ENCODE peak calls at places on chromosomes 3 and 15, in nine cellular contexts. Q is HFF-Myc; Z is mesothelial cell of epicardium; V is B cell; M is omental fat pad; Y is CD8-positive, alpha-beta T cell; A is fibroblast of lung; C is WTC11; F is progenitor cell of endocrine pancreas. J is an unnamed sample.

GRCh38 chr15:48370460-48370859 is 39.2 kb downstream of the DUT start:
- DNase-seq in Q (no peak), Z (no peak), V (no peak), M (no peak), Y (no peak), A (peak), C (no peak), F (no peak), J (no peak)

GRCh38 chr15:77870195-77871065 is 207.1 kb downstream of the TBC1D2B start:
- DNase-seq in Q (no peak), Z (peak), V (no peak), M (peak), Y (no peak), A (peak), C (peak), F (peak), J (peak)

GRCh38 chr3:105401691-105402149 is 35.0 kb downstream of the ALCAM start:
- DNase-seq in Q (no peak), Z (no peak), V (no peak), M (no peak), Y (no peak), A (peak), C (no peak), F (no peak), J (no peak)

GRCh38 chr15:42108189-42108588 is 13.8 kb upstream of the PLA2G4D start:
- DNase-seq in Q (no peak), Z (no peak), V (no peak), M (no peak), Y (no peak), A (no peak), C (no peak), F (no peak), J (no peak)

GRCh38 chr3:138323971-138324370 is 5.7 kb downstream of the NME9 start:
- DNase-seq in Q (no peak), Z (no peak), V (no peak), M (no peak), Y (no peak), A (peak), C (no peak), F (no peak), J (no peak)

GRCh38 chr3:100184960-100185566 is 70.8 kb upstream of the FILIP1L start:
- DNase-seq in Q (no peak), Z (no peak), V (no peak), M (no peak), Y (no peak), A (no peak), C (no peak), F (no peak), J (no peak)

GRCh38 chr3:149920119-149920518 is 50.6 kb downstream of the PFN2 start:
- DNase-seq in Q (no peak), Z (no peak), V (no peak), M (no peak), Y (no peak), A (no peak), C (no peak), F (no peak), J (no peak)

GRCh38 chr15:31069360-31070000 is 32.0 kb downstream of the TRPM1 start:
- DNase-seq in Q (peak), Z (no peak), V (no peak), M (no peak), Y (no peak), A (no peak), C (no peak), F (no peak), J (no peak)

GRCh38 chr3:42755681-42756578 is 17.1 kb downstream of the CCDC13 start:
- DNase-seq in Q (no peak), Z (peak), V (no peak), M (no peak), Y (no peak), A (peak), C (peak), F (no peak), J (peak)

GRCh38 chr3:181630873-181631272 is 80.9 kb upstream of the SOX2 start:
- DNase-seq in Q (no peak), Z (no peak), V (no peak), M (no peak), Y (no peak), A (peak), C (no peak), F (no peak), J (no peak)

GRCh38 chr3:37991823-37992222 is 1.2 kb downstream of the VILL start:
- DNase-seq in Q (no peak), Z (no peak), V (no peak), M (no peak), Y (no peak), A (no peak), C (no peak), F (no peak), J (no peak)

GRCh38 chr15:89198196-89198595 is 23.2 kb downstream of the RLBP1 start:
- DNase-seq in Q (no peak), Z (no peak), V (no peak), M (no peak), Y (no peak), A (no peak), C (no peak), F (no peak), J (no peak)

GRCh38 chr3:22296641-22297040 is 545.6 kb upstream of the ZNF385D start:
- DNase-seq in Q (peak), Z (no peak), V (no peak), M (no peak), Y (no peak), A (peak), C (no peak), F (no peak), J (no peak)

GRCh38 chr3:102124301-102125158 is 275.2 kb downstream of the NFKBIZ start:
- DNase-seq in Q (no peak), Z (no peak), V (no peak), M (no peak), Y (no peak), A (peak), C (no peak), F (no peak), J (no peak)

GRCh38 chr3:50211930-50212329 is 6.9 kb downstream of the SLC38A3 start:
- DNase-seq in Q (no peak), Z (no peak), V (no peak), M (no peak), Y (no peak), A (peak), C (no peak), F (no peak), J (no peak)

GRCh38 chr3:170809021-170809974 is 60.7 kb downstream of the RPL22L1 start:
- DNase-seq in Q (peak), Z (no peak), V (no peak), M (no peak), Y (no peak), A (peak), C (peak), F (peak), J (peak)

GRCh38 chr3:40120816-40121215 is 188.7 kb upstream of the EIF1B start:
- DNase-seq in Q (no peak), Z (no peak), V (no peak), M (no peak), Y (no peak), A (peak), C (no peak), F (no peak), J (peak)

GRCh38 chr3:184505053-184505452 is 56.5 kb upstream of the EPHB3 start:
- DNase-seq in Q (peak), Z (no peak), V (no peak), M (no peak), Y (no peak), A (no peak), C (no peak), F (no peak), J (no peak)

GRCh38 chr3:118760611-118761606 is 273.7 kb downstream of the IGSF11 start:
- DNase-seq in Q (no peak), Z (no peak), V (no peak), M (no peak), Y (no peak), A (peak), C (peak), F (no peak), J (peak)

GRCh38 chr3:24688446-24689148 is 193.9 kb upstream of the THRB start:
- DNase-seq in Q (no peak), Z (no peak), V (no peak), M (no peak), Y (no peak), A (peak), C (peak), F (no peak), J (no peak)

GRCh38 chr3:114176890-114177289 is 2.0 kb downstream of the DRD3 start:
- DNase-seq in Q (no peak), Z (no peak), V (no peak), M (no peak), Y (no peak), A (no peak), C (no peak), F (no peak), J (no peak)

GRCh38 chr15:72005483-72005882 is 112.5 kb downstream of the MYO9A start:
- DNase-seq in Q (no peak), Z (no peak), V (no peak), M (no peak), Y (no peak), A (no peak), C (no peak), F (no peak), J (no peak)

GRCh38 chr15:99467338-99467720 is 98.5 kb upstream of the MEF2A start:
- DNase-seq in Q (no peak), Z (peak), V (no peak), M (no peak), Y (no peak), A (no peak), C (no peak), F (no peak), J (no peak)

GRCh38 chr3:170383567-170383966 is 26.1 kb downstream of the SKIL start:
- DNase-seq in Q (no peak), Z (no peak), V (no peak), M (no peak), Y (no peak), A (peak), C (no peak), F (no peak), J (no peak)

GRCh38 chr3:126659915-126660886 is 5.3 kb upstream of the TXNRD3 start:
- DNase-seq in Q (no peak), Z (no peak), V (no peak), M (no peak), Y (no peak), A (no peak), C (peak), F (no peak), J (no peak)

GRCh38 chr15:33066584-33066983 is 127.9 kb downstream of the FMN1 start:
- DNase-seq in Q (no peak), Z (no peak), V (no peak), M (no peak), Y (no peak), A (no peak), C (no peak), F (no peak), J (no peak)

GRCh38 chr3:78867409-78868372 is 900.1 kb downstream of the ROBO1 start:
- DNase-seq in Q (no peak), Z (no peak), V (no peak), M (no peak), Y (no peak), A (peak), C (no peak), F (no peak), J (no peak)

GRCh38 chr3:107543666-107544065 is 20.9 kb downstream of the BBX start:
- DNase-seq in Q (no peak), Z (no peak), V (no peak), M (no peak), Y (no peak), A (peak), C (no peak), F (no peak), J (no peak)

GRCh38 chr3:9970020-9970652 is 16.5 kb downstream of the EMC3 start:
- DNase-seq in Q (no peak), Z (no peak), V (no peak), M (no peak), Y (no peak), A (peak), C (no peak), F (no peak), J (no peak)

GRCh38 chr3:112775011-112775742 is 71.5 kb downstream of the CD200R1L start:
- DNase-seq in Q (no peak), Z (no peak), V (no peak), M (no peak), Y (no peak), A (peak), C (no peak), F (no peak), J (no peak)

GRCh38 chr15:61132211-61132610 is 96.9 kb downstream of the RORA start:
- DNase-seq in Q (no peak), Z (no peak), V (no peak), M (no peak), Y (no peak), A (no peak), C (no peak), F (no peak), J (no peak)

GRCh38 chr3:53104762-53105161 is 25.5 kb downstream of the RFT1 start:
- DNase-seq in Q (no peak), Z (no peak), V (no peak), M (no peak), Y (no peak), A (peak), C (no peak), F (no peak), J (no peak)

GRCh38 chr15:73344051-73344450 is 24.7 kb downstream of the HCN4 start:
- DNase-seq in Q (no peak), Z (no peak), V (no peak), M (no peak), Y (no peak), A (peak), C (no peak), F (no peak), J (no peak)

GRCh38 chr15:100873029-100873677 is 6.5 kb upstream of the ALDH1A3 start:
- DNase-seq in Q (peak), Z (peak), V (peak), M (peak), Y (no peak), A (peak), C (peak), F (peak), J (peak)

GRCh38 chr3:78148986-78149717 is 1109.3 kb downstream of the ROBO2 start:
- DNase-seq in Q (no peak), Z (no peak), V (no peak), M (no peak), Y (no peak), A (peak), C (no peak), F (no peak), J (no peak)

GRCh38 chr3:38707730-38708129 is 58.2 kb upstream of the SCN5A start:
- DNase-seq in Q (no peak), Z (no peak), V (no peak), M (no peak), Y (no peak), A (no peak), C (peak), F (no peak), J (no peak)

GRCh38 chr3:143135150-143135549 is 15.6 kb downstream of the CHST2 start:
- DNase-seq in Q (peak), Z (no peak), V (no peak), M (no peak), Y (no peak), A (peak), C (no peak), F (no peak), J (no peak)
- TF ChIP-seq CTCF in Q (no peak), Z (no peak), V (no peak), M (no peak), Y (no peak), A (no peak), C (no peak), F (no peak), J (no peak)

DNA sequence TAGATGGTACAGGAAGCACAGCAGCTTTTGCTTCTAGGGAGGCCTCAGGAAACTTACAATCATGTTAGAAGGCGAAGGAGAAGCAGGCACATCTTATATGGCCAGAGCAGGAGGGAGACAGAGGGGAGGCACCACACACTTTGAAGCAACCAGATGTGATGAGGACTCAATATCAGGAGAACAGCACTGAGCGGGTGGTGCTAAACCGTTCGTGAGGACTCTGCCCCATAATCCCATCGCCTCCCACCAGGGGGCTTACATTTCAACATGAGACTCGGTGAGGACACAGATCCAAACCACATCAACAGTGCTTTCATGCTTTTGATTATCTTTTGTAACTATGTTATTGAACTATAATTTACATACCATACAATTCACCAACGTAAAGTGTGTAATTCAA is 7.6 kb upstream of the TMEM44 start:
- DNase-seq in Q (no peak), Z (no peak), V (no peak), M (no peak), Y (peak), A (peak), C (peak), F (no peak), J (peak)
- TF ChIP-seq CTCF in Q (peak), Z (no peak), V (peak), M (no peak), Y (peak), A (peak), C (no peak), F (peak), J (peak)

GRCh38 chr3:81198766-81199165 is 562.7 kb downstream of the GBE1 start:
- DNase-seq in Q (no peak), Z (no peak), V (no peak), M (no peak), Y (no peak), A (no peak), C (no peak), F (no peak), J (no peak)
- TF ChIP-seq CTCF in Q (no peak), Z (no peak), V (no peak), M (no peak), Y (no peak), A (no peak), C (no peak), F (no peak), J (no peak)

DNA sequence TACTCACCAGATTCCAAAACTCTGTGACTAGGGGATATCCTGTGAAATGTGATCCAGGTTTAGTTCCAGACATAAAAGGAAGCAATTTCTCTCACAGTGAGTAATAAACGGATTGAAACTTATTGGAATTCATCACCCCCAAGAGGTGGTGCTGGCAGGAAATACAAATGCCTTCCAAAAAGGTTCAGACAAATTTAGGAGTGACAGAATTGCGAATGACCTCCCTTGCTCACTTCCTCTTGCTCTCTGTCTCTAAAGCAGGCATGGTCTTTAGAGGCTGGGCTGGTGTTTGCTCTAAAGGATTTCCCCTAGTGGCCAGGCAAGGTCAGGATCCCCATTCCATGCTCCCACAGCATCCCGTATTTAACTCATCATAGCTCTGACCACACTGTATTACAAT is 449.4 kb upstream of the PPP2R3A start:
- DNase-seq in Q (peak), Z (no peak), V (no peak), M (no peak), Y (no peak), A (peak), C (peak), F (no peak), J (peak)
- TF ChIP-seq CTCF in Q (peak), Z (no peak), V (no peak), M (no peak), Y (no peak), A (peak), C (no peak), F (peak), J (peak)

GRCh38 chr15:65081270-65081669 is 4.7 kb downstream of the KBTBD13 start:
- DNase-seq in Q (no peak), Z (no peak), V (no peak), M (no peak), Y (no peak), A (no peak), C (no peak), F (no peak), J (no peak)

GRCh38 chr15:65076486-65077290 is at the start of gene KBTBD13:
- DNase-seq in Q (no peak), Z (no peak), V (no peak), M (no peak), Y (no peak), A (no peak), C (no peak), F (no peak), J (no peak)

GRCh38 chr15:65077291-65077980 is 890 bp downstream of the KBTBD13 start:
- DNase-seq in Q (no peak), Z (no peak), V (no peak), M (no peak), Y (no peak), A (no peak), C (no peak), F (no peak), J (no peak)

GRCh38 chr15:65079580-65079979 is 3.0 kb downstream of the KBTBD13 start:
- DNase-seq in Q (no peak), Z (no peak), V (no peak), M (no peak), Y (no peak), A (no peak), C (no peak), F (no peak), J (no peak)

GRCh38 chr15:65077981-65078352 is 1.4 kb downstream of the KBTBD13 start:
- DNase-seq in Q (no peak), Z (peak), V (no peak), M (no peak), Y (peak), A (peak), C (peak), F (peak), J (peak)
- TF ChIP-seq CTCF in Q (peak), Z (no peak), V (peak), M (no peak), Y (peak), A (no peak), C (no peak), F (peak), J (peak)

GRCh38 chr15:35288580-35288979 is 203.5 kb upstream of the NANOGP8 start:
- DNase-seq in Q (no peak), Z (no peak), V (no peak), M (no peak), Y (no peak), A (no peak), C (no peak), F (no peak), J (peak)

GRCh38 chr15:35289029-35289617 is 204.0 kb upstream of the NANOGP8 start:
- DNase-seq in Q (peak), Z (no peak), V (no peak), M (no peak), Y (no peak), A (peak), C (no peak), F (no peak), J (peak)

GRCh38 chr15:35298509-35298908 is 213.4 kb upstream of the NANOGP8 start:
- DNase-seq in Q (no peak), Z (no peak), V (no peak), M (no peak), Y (no peak), A (no peak), C (no peak), F (no peak), J (no peak)

GRCh38 chr15:35290301-35290721 is 205.2 kb upstream of the NANOGP8 start:
- DNase-seq in Q (no peak), Z (no peak), V (no peak), M (no peak), Y (no peak), A (no peak), C (no peak), F (no peak), J (peak)

DNA sequence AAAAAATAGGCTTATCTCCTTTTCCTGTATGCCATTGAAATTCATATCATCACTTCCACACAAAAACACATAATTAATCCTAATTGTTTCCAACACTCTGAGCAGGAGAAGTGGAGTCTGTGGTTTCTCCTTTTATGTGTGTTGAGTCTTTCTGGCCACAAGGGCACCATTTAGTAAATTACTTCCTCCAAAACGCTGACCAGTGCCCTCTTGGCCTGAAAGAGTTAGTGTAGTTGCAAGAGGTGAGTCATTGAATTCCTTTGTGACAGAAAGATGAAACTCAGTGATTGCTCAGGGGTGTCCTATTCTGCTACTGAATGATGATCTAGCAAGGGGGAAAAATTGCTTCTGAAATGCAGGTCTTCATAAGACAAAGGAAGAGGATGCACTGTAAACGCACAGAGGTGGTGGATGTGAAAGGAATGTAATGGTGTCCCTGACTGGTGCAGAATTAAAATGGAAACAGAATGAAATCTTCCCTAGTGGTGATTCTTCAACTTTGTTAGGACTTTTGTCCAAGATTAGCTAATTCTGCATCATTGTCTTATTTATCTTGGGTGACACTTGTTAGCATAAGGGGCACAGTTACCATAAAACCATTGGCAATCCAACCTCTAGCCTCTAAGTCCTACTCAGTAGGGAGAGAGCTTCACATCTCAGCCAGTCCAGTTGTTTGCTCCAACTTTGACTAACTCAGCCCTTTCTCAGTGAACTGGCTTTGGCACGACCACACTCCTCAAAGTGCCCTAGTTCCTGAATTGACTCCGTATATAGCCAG is 208.4 kb upstream of the NANOGP8 start:
- DNase-seq in Q (no peak), Z (no peak), V (no peak), M (no peak), Y (no peak), A (peak), C (no peak), F (no peak), J (no peak)
- TF ChIP-seq CTCF in Q (peak), Z (peak), V (no peak), M (no peak), Y (no peak), A (peak), C (no peak), F (peak), J (peak)

GRCh38 chr3:162285252-162285651 is 788.6 kb downstream of the OTOL1 start:
- DNase-seq in Q (no peak), Z (no peak), V (no peak), M (no peak), Y (no peak), A (no peak), C (no peak), F (no peak), J (no peak)
- TF ChIP-seq CTCF in Q (no peak), Z (no peak), V (no peak), M (no peak), Y (no peak), A (no peak), C (no peak), F (no peak), J (no peak)

J was measured in BE2C.